ENCODE peak calls at places on chromosome 14, in seven cellular contexts. K is kidney; M is neuronal stem cell; Q is SJCRH30; A is A673; S is trophoblast cell; W is naive thymus-derived CD4-positive, alpha-beta T cell. G is an unnamed sample. For H3K4me1, the result is how much of the 10 kb centered on the place peaks cover.

GRCh38 chr14:64196668-64197411 is 97.3 kb downstream of the ESR2 start:
- DNase-seq in S (no peak), K (no peak), W (no peak), A (no peak), Q (no peak), M (peak), G (peak)

GRCh38 chr14:64952598-64953309 is 10.2 kb upstream of the GPX2 start:
- DNase-seq in Q (no peak), K (no peak), W (no peak), S (no peak), A (peak), M (no peak), G (no peak)

GRCh38 chr14:21846227-21846885 is 172.7 kb upstream of the OR4E1 start:
- DNase-seq in M (peak), W (peak), Q (peak), K (no peak), S (peak), A (peak), G (peak)

GRCh38 chr14:89507521-89507920 is 90.5 kb upstream of the FOXN3 start:
- DNase-seq in M (no peak), A (no peak), K (no peak), Q (no peak), S (peak), W (no peak), G (no peak)

GRCh38 chr14:95300697-95301526 is 18.8 kb downstream of the CLMN start:
- DNase-seq in A (no peak), S (no peak), W (no peak), K (no peak), Q (no peak), M (no peak), G (no peak)

GRCh38 chr14:74593241-74593985 is 18.6 kb downstream of the LTBP2 start:
- DNase-seq in S (no peak), A (no peak), Q (no peak), M (no peak), W (no peak), K (peak), G (no peak)

GRCh38 chr14:73239463-73240241 is 2.3 kb downstream of the PAPLN start:
- DNase-seq in S (peak), A (no peak), K (peak), W (no peak), Q (no peak), M (no peak), G (no peak)

GRCh38 chr14:76117789-76118188 is 33.9 kb upstream of the GPATCH2L start:
- DNase-seq in Q (peak), K (no peak), W (no peak), M (no peak), S (no peak), A (peak), G (no peak)

GRCh38 chr14:65502676-65503124 is 90.2 kb downstream of the FUT8 start:
- DNase-seq in A (no peak), S (no peak), W (no peak), K (no peak), M (no peak), Q (no peak), G (no peak)

GRCh38 chr14:71168564-71168963 is 261.3 kb downstream of the PCNX1 start:
- DNase-seq in S (no peak), A (no peak), M (no peak), Q (no peak), K (no peak), W (no peak), G (no peak)

GRCh38 chr14:58599707-58600106 is 38.1 kb upstream of the DACT1 start:
- DNase-seq in M (no peak), Q (no peak), W (no peak), A (no peak), S (no peak), K (no peak), G (no peak)

GRCh38 chr14:73236157-73236556 is 1.1 kb upstream of the PAPLN start:
- DNase-seq in A (no peak), W (no peak), Q (no peak), M (no peak), K (no peak), S (no peak), G (no peak)

GRCh38 chr14:90093942-90094595 is 32.3 kb downstream of the KCNK13 start:
- DNase-seq in K (no peak), Q (no peak), A (no peak), M (no peak), W (no peak), S (peak), G (no peak)

GRCh38 chr14:72097173-72097783 is 165.0 kb downstream of the RGS6 start:
- DNase-seq in S (no peak), M (no peak), W (no peak), K (no peak), A (no peak), Q (no peak), G (no peak)

GRCh38 chr14:104977681-104978647 is at the start of gene AHNAK2:
- DNase-seq in W (peak), M (peak), A (peak), K (peak), S (peak), Q (peak), G (peak)

GRCh38 chr14:104799657-104800599 is 973 bp upstream of the ZBTB42 start:
- DNase-seq in Q (no peak), M (no peak), K (peak), W (no peak), A (peak), S (peak), G (peak)

GRCh38 chr14:76872796-76873432 is 46.7 kb downstream of the LRRC74A start:
- DNase-seq in A (peak), Q (peak), K (no peak), M (peak), S (peak), W (peak), G (peak)

GRCh38 chr14:24280797-24281460 is 9.5 kb upstream of the RABGGTA start:
- DNase-seq in W (no peak), M (no peak), K (no peak), A (no peak), Q (no peak), S (no peak), G (no peak)

GRCh38 chr14:76900406-76901085 is 74.3 kb downstream of the LRRC74A start:
- DNase-seq in W (no peak), A (no peak), M (no peak), S (no peak), Q (no peak), K (no peak), G (no peak)

GRCh38 chr14:49505026-49505766 is 81.0 kb downstream of the RPS29 start:
- DNase-seq in W (no peak), K (no peak), S (peak), Q (peak), A (no peak), M (no peak), G (no peak)

GRCh38 chr14:21026251-21026987 is 1.6 kb upstream of the NDRG2 start:
- DNase-seq in S (no peak), A (no peak), Q (no peak), M (no peak), W (no peak), K (no peak), G (no peak)

GRCh38 chr14:37375566-37375965 is 177.8 kb downstream of the MIPOL1 start:
- DNase-seq in M (no peak), K (no peak), W (no peak), A (no peak), Q (no peak), S (no peak), G (no peak)

GRCh38 chr14:64244279-64244678 is 49.9 kb downstream of the ESR2 start:
- DNase-seq in W (no peak), A (no peak), Q (no peak), M (no peak), K (no peak), S (no peak), G (no peak)

GRCh38 chr14:102192840-102193502 is 53.3 kb downstream of the WDR20 start:
- DNase-seq in M (no peak), W (no peak), K (no peak), A (no peak), Q (no peak), S (no peak), G (no peak)

GRCh38 chr14:22614240-22614799 is 16.2 kb downstream of the ABHD4 start:
- DNase-seq in K (no peak), A (peak), W (no peak), Q (peak), M (no peak), S (peak), G (no peak)

GRCh38 chr14:89702151-89702936 is 252.2 kb downstream of the EFCAB11 start:
- DNase-seq in A (no peak), S (no peak), Q (peak), W (no peak), M (peak), K (no peak), G (no peak)

GRCh38 chr14:65286443-65286842 is 126.1 kb upstream of the FUT8 start:
- DNase-seq in M (no peak), S (no peak), A (peak), W (no peak), K (no peak), Q (no peak), G (no peak)

GRCh38 chr14:35046751-35047536 is 872 bp downstream of the FAM177A1 start:
- DNase-seq in W (no peak), M (no peak), Q (no peak), K (no peak), A (no peak), S (peak), G (peak)

GRCh38 chr14:52706286-52706685 is 714 bp upstream of the PSMC6 start:
- DNase-seq in A (peak), M (no peak), S (no peak), Q (peak), W (no peak), K (no peak), G (peak)

GRCh38 chr14:74612346-74613021 is 447 bp upstream of the LTBP2 start:
- DNase-seq in A (peak), M (peak), Q (peak), W (peak), S (peak), K (peak), G (peak)

GRCh38 chr14:102517412-102518062 is 8.0 kb upstream of the ANKRD9 start:
- DNase-seq in W (no peak), Q (no peak), S (peak), A (no peak), M (no peak), K (peak), G (no peak)

GRCh38 chr14:67630938-67631337 is 11.2 kb downstream of the ARG2 start:
- DNase-seq in A (no peak), S (no peak), W (no peak), Q (no peak), M (no peak), K (no peak), G (no peak)

DNA sequence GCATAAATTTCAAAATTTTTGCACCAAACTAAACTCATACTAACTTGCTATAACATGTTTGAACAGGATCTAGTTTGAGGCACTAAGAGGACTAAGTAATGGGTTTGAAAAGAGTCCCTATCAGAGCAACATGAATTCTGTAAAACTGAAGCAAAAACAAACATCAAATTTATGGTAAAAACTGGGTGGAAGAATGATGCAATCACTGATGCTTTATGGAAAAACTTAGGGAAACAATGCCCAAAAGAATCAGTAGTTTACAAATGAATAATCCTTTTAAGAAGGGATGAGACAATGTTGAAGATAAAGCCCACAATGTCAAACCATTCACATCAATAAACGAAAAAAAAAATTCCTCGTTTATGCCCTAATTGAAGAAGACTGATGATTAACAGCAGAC is 88.9 kb downstream of the PRKD1 start:
- DNase-seq in K (no peak), M (no peak), S (no peak), A (no peak), W (no peak), Q (no peak), G (no peak)
- H3K4me1 ChIP-seq in K (under half), M (under half), S (under half), A (under half), W (under half), Q (under half), G (under half)

GRCh38 chr14:56136571-56137498 is 18.6 kb downstream of the PELI2 start:
- DNase-seq in S (no peak), K (no peak), W (no peak), M (no peak), Q (no peak), A (no peak), G (no peak)

GRCh38 chr14:56137842-56138241 is 19.6 kb downstream of the PELI2 start:
- DNase-seq in Q (no peak), K (no peak), S (no peak), W (no peak), M (no peak), A (no peak), G (no peak)

GRCh38 chr14:56135001-56135400 is 16.8 kb downstream of the PELI2 start:
- DNase-seq in S (no peak), Q (no peak), W (no peak), A (no peak), K (no peak), M (no peak), G (no peak)

GRCh38 chr14:56133547-56133946 is 15.3 kb downstream of the PELI2 start:
- DNase-seq in Q (no peak), M (no peak), A (no peak), S (no peak), W (no peak), K (no peak), G (no peak)

DNA sequence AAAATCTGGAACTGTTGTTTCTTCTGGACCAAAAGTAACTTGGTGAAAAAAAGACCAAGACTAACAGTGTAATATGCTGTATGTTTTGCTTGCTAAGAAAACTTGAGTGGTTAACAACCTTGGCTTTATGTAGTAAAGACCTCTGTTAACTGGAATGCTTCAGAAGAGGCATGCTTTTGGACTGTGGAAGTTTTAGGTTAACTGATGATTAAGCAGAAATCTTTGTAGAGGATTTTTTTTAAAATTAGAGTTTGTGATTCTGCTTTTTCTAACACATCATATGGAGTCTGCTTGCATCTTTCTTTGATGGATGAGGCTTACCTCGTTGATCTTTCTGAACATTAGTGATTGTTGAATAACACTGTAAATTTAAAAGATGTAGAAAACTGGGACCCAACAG is 17.5 kb downstream of the PELI2 start:
- DNase-seq in S (no peak), M (no peak), W (no peak), A (no peak), Q (no peak), K (no peak), G (no peak)
- H3K27ac ChIP-seq in S (no peak), M (no peak), W (no peak), A (no peak), Q (no peak), K (no peak), G (no peak)

GRCh38 chr14:92787554-92787953 is 6.6 kb upstream of the GOLGA5 start:
- DNase-seq in S (no peak), M (no peak), W (no peak), K (no peak), Q (no peak), A (no peak), G (no peak)

GRCh38 chr14:92785601-92786426 is 8.3 kb upstream of the GOLGA5 start:
- DNase-seq in Q (no peak), A (no peak), M (no peak), S (peak), K (no peak), W (no peak), G (no peak)

GRCh38 chr14:92789457-92790089 is 4.5 kb upstream of the GOLGA5 start:
- DNase-seq in Q (no peak), W (no peak), K (no peak), A (no peak), S (peak), M (no peak), G (no peak)

GRCh38 chr14:92783813-92784431 is 10.2 kb upstream of the GOLGA5 start:
- DNase-seq in Q (peak), A (peak), W (no peak), S (peak), K (no peak), M (peak), G (peak)

GRCh38 chr14:92786427-92786756 is 7.7 kb upstream of the GOLGA5 start:
- DNase-seq in K (no peak), W (no peak), A (no peak), S (no peak), M (no peak), Q (no peak), G (no peak)
- H3K4me3 ChIP-seq in K (no peak), W (no peak), A (no peak), S (no peak), M (no peak), Q (no peak), G (no peak)

DNA sequence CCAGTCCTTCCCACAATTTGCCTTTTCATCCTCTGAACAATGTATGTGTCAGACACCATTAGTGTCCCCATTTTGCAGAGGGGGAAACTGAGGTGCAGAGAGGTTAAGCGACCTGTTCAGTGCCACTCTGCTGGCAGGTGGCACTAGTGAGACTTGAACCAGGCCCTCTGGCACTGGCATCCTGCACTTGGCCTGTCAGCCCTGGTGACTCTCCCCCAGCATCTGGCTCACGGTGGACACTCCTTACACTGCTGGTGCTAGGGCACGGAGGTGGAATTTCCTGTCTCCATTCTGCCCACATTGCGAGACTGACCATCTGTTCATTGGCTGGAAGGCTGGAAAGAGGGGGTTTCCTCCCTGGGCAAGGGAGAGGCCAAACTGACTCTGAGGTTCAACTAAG is 48.7 kb downstream of the CCNK start:
- DNase-seq in Q (no peak), K (no peak), M (no peak), A (no peak), S (no peak), W (no peak), G (no peak)
- H3K4me1 ChIP-seq in Q (under half), K (under half), M (half or more), A (under half), S (under half), W (under half), G (under half)

GRCh38 chr14:31189346-31190219 is 18.0 kb downstream of the HECTD1 start:
- DNase-seq in Q (no peak), A (no peak), W (no peak), K (no peak), S (peak), M (no peak), G (no peak)
- H3K27ac ChIP-seq in Q (no peak), A (no peak), W (no peak), K (no peak), S (no peak), M (no peak), G (no peak)

DNA sequence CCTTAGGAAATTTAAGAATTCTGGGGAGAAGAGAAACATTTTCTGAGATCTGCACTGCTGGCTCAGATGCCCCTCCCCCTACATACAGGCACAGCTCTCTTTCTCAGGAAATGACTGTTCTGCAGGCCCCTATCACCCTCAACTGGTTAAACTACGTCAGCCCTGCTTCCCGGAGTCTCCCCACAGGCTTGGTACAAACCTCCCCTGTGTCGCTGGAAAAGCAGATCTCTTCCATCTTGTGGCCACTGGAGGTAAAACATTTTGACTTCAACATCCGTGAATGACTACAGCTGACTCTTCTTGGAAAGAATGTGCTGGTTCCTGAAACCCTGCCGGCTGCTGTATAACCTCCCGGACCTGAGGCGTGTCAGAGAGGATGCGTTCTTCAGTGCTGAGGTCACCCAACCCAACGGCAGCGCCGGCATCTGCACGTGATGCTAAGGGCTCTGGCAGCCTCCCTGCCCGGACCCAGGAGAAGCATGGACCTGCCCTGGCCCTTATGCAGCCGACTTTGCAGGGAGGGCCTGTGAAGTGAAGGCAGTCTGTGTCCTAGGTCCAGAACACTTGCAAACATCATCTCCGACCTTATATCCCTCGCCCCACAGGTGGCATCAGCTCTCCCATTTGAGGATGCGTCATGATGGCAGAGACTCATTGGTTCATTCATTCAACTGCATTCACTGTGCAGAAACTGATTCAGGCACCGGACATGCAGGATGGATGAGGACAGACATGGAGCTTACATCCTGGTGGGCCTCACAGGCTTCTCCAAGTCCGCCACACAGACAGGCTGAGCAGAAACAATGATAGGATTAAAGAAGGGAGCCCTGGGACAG is 129.2 kb downstream of the GCH1 start:
- DNase-seq in M (peak), W (peak), Q (peak), K (peak), A (peak), S (peak), G (peak)
- H3K4me3 ChIP-seq in M (no peak), W (peak), Q (no peak), K (no peak), A (no peak), S (no peak), G (no peak)